ENCODE peak calls at places on chromosomes 7 and 10, in four cellular contexts. T, L, P and W are unnamed samples.

GRCh38 chr7:8177109-8177933 is 84.6 kb downstream of the ICA1 start:
- DNase-seq in T (no peak), L (no peak), P (no peak), W (no peak)

GRCh38 chr10:116868722-116869121 is 19.4 kb downstream of the ENO4 start:
- DNase-seq in T (no peak), L (no peak), P (no peak), W (peak; percentile 33)

GRCh38 chr7:136399378-136399777 is 422.2 kb upstream of the MTPN start:
- DNase-seq in T (no peak), L (no peak), P (peak; percentile 64), W (no peak)

GRCh38 chr10:92886334-92886961 is 38.1 kb downstream of the EXOC6 start:
- DNase-seq in T (no peak), L (peak; percentile 4), P (no peak), W (no peak)

GRCh38 chr10:132928261-132928660 is 14.1 kb downstream of the CFAP46 start:
- DNase-seq in T (no peak), L (no peak), P (no peak), W (no peak)

GRCh38 chr10:110059965-110060364 is 52.2 kb downstream of the ADD3 start:
- DNase-seq in T (no peak), L (no peak), P (no peak), W (no peak)

GRCh38 chr7:107138696-107139420 is 29.9 kb upstream of the HBP1 start:
- DNase-seq in T (no peak), L (no peak), P (no peak), W (no peak)

GRCh38 chr10:110373059-110373458 is 68.3 kb upstream of the SMNDC1 start:
- DNase-seq in T (no peak), L (no peak), P (no peak), W (no peak)

GRCh38 chr7:2405201-2405600 is 1.8 kb downstream of the CHST12 start:
- DNase-seq in T (no peak), L (no peak), P (no peak), W (no peak)

GRCh38 chr10:112148314-112148713 is 35.3 kb downstream of the GPAM start:
- DNase-seq in T (no peak), L (no peak), P (no peak), W (no peak)

GRCh38 chr7:75842836-75843446 is 29.3 kb upstream of the CCL24 start:
- DNase-seq in T (no peak), L (peak; percentile 85), P (no peak), W (no peak)

GRCh38 chr10:78889536-78890063 is 179.2 kb upstream of the ZMIZ1 start:
- DNase-seq in T (no peak), L (no peak), P (no peak), W (no peak)

GRCh38 chr10:90087197-90088007 is 386.0 kb downstream of the KIF20B start:
- DNase-seq in T (no peak), L (peak; percentile 53), P (no peak), W (no peak)

GRCh38 chr10:73590881-73591577 is at the start of gene USP54:
- DNase-seq in T (peak; percentile 29), L (peak; percentile 85), P (peak; percentile 83), W (no peak)

GRCh38 chr10:35639651-35640311 is 2.3 kb downstream of the FZD8 start:
- DNase-seq in T (no peak), L (peak; percentile 24), P (peak; percentile 70), W (peak; percentile 53)

GRCh38 chr10:110446954-110447608 is 50.6 kb upstream of the DUSP5 start:
- DNase-seq in T (no peak), L (peak; percentile 87), P (no peak), W (no peak)

GRCh38 chr10:79402951-79403350 is 42.5 kb downstream of the ZCCHC24 start:
- DNase-seq in T (no peak), L (no peak), P (no peak), W (no peak)

GRCh38 chr7:102318482-102318971 is 31.9 kb downstream of the SH2B2 start:
- DNase-seq in T (no peak), L (no peak), P (no peak), W (peak; percentile 59)

GRCh38 chr7:108234981-108235450 is 104.9 kb upstream of the LAMB4 start:
- DNase-seq in T (no peak), L (no peak), P (no peak), W (no peak)

GRCh38 chr7:2635810-2636701 is 4.3 kb downstream of the TTYH3 start:
- DNase-seq in T (no peak), L (no peak), P (no peak), W (no peak)

GRCh38 chr10:83942410-83942809 is 196.9 kb upstream of the GHITM start:
- DNase-seq in T (no peak), L (no peak), P (no peak), W (no peak)

GRCh38 chr10:108005627-108006026 is 841.1 kb upstream of the SORCS1 start:
- DNase-seq in T (no peak), L (no peak), P (no peak), W (no peak)

GRCh38 chr7:19110778-19111175 is 6.7 kb downstream of the TWIST1 start:
- DNase-seq in T (no peak), L (no peak), P (no peak), W (peak; percentile 59)

GRCh38 chr7:74092964-74093339 is 9.3 kb downstream of the LIMK1 start:
- DNase-seq in T (peak; percentile 11), L (no peak), P (peak; percentile 28), W (peak; percentile 87)

GRCh38 chr7:108104324-108104723 is 25.8 kb downstream of the LAMB4 start:
- DNase-seq in T (no peak), L (no peak), P (no peak), W (no peak)

GRCh38 chr10:123229927-123230630 is 75.9 kb downstream of the BUB3 start:
- DNase-seq in T (no peak), L (no peak), P (no peak), W (no peak)

GRCh38 chr10:61332506-61332905 is 120.7 kb downstream of the TMEM26 start:
- DNase-seq in T (no peak), L (no peak), P (no peak), W (no peak)

GRCh38 chr10:19702215-19702614 is 114.0 kb upstream of the PLXDC2 start:
- DNase-seq in T (no peak), L (peak; percentile 68), P (no peak), W (no peak)

DNA sequence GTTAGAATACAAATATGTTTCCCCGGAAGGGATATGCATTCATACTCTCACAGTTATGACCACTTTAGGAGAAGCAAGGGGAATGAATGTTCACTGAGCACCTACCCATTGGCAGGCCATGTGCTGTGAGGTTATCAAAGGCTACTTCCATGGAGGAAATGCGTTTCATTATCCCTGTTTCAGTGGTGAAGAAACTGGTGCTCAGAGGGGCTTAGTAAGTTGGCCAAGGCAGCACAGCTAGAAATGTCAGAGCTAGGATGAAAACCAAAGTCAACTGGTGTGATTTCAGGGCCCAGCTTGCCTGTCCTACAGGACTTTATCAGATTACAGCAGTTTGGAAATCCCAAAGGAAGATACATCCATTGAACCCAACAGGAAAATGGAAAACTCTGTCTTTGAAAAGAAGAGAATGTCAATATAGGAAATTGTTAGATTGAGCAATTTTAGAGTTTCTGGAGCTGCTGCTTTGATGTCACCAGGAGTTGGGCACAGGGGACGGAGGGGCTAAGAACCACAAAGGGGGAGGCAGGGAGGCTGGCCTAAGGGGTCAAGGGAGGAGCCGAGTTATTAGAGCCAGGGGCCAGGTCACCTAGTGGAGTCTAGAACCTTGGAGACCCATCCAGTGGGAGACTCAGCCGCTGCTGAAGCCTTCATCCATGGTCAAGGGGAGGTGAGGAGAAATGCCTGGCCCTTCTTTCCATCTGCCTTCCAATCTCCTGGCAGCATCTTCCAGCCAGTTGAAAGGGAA is 319.7 kb downstream of the FRMD4A start:
- DNase-seq in T (no peak), L (no peak), P (no peak), W (no peak)
- H3K27ac ChIP-seq in T (no peak overlapping the region), L (peak overlapping the region; percentile 99), P (no peak overlapping the region), W (peak overlapping the region; percentile 99)

GRCh38 chr10:15562578-15562977 is 157.1 kb downstream of the ITGA8 start:
- DNase-seq in T (no peak), L (no peak), P (no peak), W (no peak)

GRCh38 chr10:15567952-15568351 is 151.8 kb downstream of the ITGA8 start:
- DNase-seq in T (no peak), L (no peak), P (no peak), W (no peak)

GRCh38 chr10:15558136-15558535 is 161.6 kb downstream of the ITGA8 start:
- DNase-seq in T (no peak), L (peak; percentile 71), P (no peak), W (no peak)

GRCh38 chr10:15563161-15563715 is 156.5 kb downstream of the ITGA8 start:
- DNase-seq in T (no peak), L (no peak), P (no peak), W (no peak)

GRCh38 chr10:15562116-15562515 is 157.6 kb downstream of the ITGA8 start:
- DNase-seq in T (no peak), L (no peak), P (no peak), W (no peak)
- H3K27ac ChIP-seq in T (no peak overlapping the region), L (no peak overlapping the region), P (no peak overlapping the region), W (no peak overlapping the region)

GRCh38 chr7:95434501-95435421 is at the start of gene PON2:
- DNase-seq in T (peak; percentile 47), L (peak; percentile 75), P (peak; percentile 90), W (peak; percentile 94)

GRCh38 chr7:95433129-95433528 is 1.7 kb downstream of the PON2 start:
- DNase-seq in T (no peak), L (no peak), P (no peak), W (no peak)

GRCh38 chr7:95433952-95434351 is 876 bp downstream of the PON2 start:
- DNase-seq in T (no peak), L (no peak), P (no peak), W (no peak)

GRCh38 chr7:95436407-95436806 is 1.6 kb upstream of the PON2 start:
- DNase-seq in T (no peak), L (no peak), P (no peak), W (no peak)

DNA sequence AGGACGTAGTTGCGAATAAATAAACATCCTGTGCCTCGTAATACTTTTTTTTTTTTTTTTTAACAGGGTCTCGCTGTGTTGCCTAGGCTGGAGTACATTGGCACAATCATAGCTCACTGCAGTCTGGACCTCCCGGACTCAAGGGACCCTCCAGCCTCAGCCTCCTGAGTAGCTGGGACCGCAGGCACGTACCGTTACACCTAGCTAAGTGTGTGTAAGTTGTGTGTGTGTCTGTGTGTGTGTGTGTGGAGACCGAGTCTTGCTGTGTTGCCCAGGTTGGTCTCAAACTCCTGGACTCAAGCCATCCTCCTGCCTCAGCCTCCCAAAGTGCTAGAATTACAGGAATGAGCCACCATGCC is 573 bp upstream of the PON2 start:
- DNase-seq in T (no peak), L (no peak), P (no peak), W (no peak)
- H3K27ac ChIP-seq in T (peak overlapping the region; percentile 89), L (peak overlapping the region; percentile 97), P (peak overlapping the region; percentile 48), W (peak overlapping the region; percentile 64)

GRCh38 chr10:62545155-62545554 is 171.0 kb downstream of the ZNF365 start:
- DNase-seq in T (no peak), L (no peak), P (no peak), W (no peak)

GRCh38 chr10:62543981-62544380 is 169.8 kb downstream of the ZNF365 start:
- DNase-seq in T (no peak), L (no peak), P (no peak), W (no peak)

GRCh38 chr10:62548686-62549085 is 174.5 kb downstream of the ZNF365 start:
- DNase-seq in T (no peak), L (no peak), P (no peak), W (no peak)

GRCh38 chr10:62543566-62543965 is 169.4 kb downstream of the ZNF365 start:
- DNase-seq in T (no peak), L (no peak), P (no peak), W (no peak)

DNA sequence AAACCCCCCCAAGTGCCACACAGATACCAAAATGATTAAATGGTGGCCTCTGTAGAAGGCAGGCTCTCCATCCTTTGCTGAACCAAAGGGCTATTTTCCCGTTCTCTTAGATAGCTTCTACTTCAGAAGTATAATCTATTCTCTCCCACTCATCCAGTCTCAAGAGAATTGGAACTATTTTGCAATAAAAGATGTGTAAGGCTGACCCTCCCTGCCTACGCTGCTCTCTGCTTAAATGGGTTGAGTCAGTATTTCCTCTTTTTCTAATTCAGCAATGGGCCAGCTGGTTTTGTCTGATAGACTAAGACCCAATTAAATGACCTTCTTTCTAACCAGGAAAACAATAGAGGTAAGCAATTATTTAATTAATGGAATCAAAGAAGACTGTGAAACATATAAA is 171.5 kb downstream of the ZNF365 start:
- DNase-seq in T (no peak), L (peak; percentile 35), P (no peak), W (no peak)
- H3K27ac ChIP-seq in T (no peak overlapping the region), L (no peak overlapping the region), P (no peak overlapping the region), W (no peak overlapping the region)